ENCODE peak calls at places on chromosomes 4 and X, in four cellular contexts. Q is K562, G is A549, H is HepG2. R is an unnamed sample.
A peak's percentile ranks its signal among the peaks of the same experiment; 100 is the strongest.

GRCh38 chr4:73617256-73617655 is 3.0 kb downstream of the RASSF6 start:
- DNase-seq in Q (no peak), G (no peak), H (no peak), R (no peak)

GRCh38 chrX:82945332-82945731 is 562.8 kb upstream of the POU3F4 start:
- DNase-seq in Q (no peak), G (no peak), H (no peak), R (no peak)

GRCh38 chrX:39414290-39414847 is 613.1 kb downstream of the MID1IP1 start:
- DNase-seq in Q (no peak), G (no peak), H (peak; percentile 5), R (no peak)

GRCh38 chr4:40829586-40829985 is 79.8 kb downstream of the NSUN7 start:
- DNase-seq in Q (no peak), G (no peak), H (no peak), R (no peak)

GRCh38 chr4:11669156-11669555 is 240.5 kb upstream of the HS3ST1 start:
- DNase-seq in Q (no peak), G (no peak), H (no peak), R (no peak)

GRCh38 chr4:82799006-82799881 is 648 bp upstream of the SCD5 start:
- DNase-seq in Q (no peak), G (no peak), H (no peak), R (no peak)

GRCh38 chr4:90030953-90031352 is 96.2 kb upstream of the CCSER1 start:
- DNase-seq in Q (no peak), G (no peak), H (no peak), R (no peak)

GRCh38 chrX:66110112-66110511 is 53.9 kb upstream of the HEPH start:
- DNase-seq in Q (peak; percentile 41), G (peak; percentile 4), H (no peak), R (no peak)

GRCh38 chr4:121428721-121429120 is 47.9 kb upstream of the QRFPR start:
- DNase-seq in Q (no peak), G (no peak), H (no peak), R (no peak)

GRCh38 chrX:8413279-8413678 is 51.4 kb upstream of the VCX3B start:
- DNase-seq in Q (no peak), G (no peak), H (no peak), R (no peak)

GRCh38 chrX:136879001-136879667 is 1.4 kb downstream of the RBMX start:
- DNase-seq in Q (no peak), G (no peak), H (no peak), R (no peak)

GRCh38 chr4:151887816-151888180 is 127.0 kb upstream of the GATB start:
- DNase-seq in Q (no peak), G (no peak), H (no peak), R (peak; percentile 25)

GRCh38 chrX:153490217-153490616 is 4.6 kb upstream of the BGN start:
- DNase-seq in Q (no peak), G (no peak), H (no peak), R (no peak)

DNA sequence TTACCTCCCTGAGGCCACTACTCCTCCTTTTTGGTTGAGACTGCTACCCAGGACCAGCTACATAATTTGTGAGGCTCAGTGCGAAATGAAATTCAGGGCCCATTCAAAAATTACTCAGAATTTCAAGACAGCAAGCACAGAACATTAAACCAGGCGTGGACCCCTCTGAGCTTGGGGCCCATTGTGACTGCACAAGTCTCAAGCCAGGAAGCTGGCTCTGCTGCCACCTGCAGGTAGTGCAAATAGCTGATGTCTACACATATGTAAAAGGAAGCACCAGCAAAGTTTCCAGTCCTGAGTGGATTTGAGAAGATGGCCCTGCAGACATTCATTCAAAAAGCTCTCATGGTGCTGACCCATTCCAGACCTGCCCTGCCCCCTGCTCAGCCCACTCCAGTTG is 213.4 kb upstream of the LNX1 start:
- DNase-seq in Q (peak; percentile 32), G (no peak), H (peak; percentile 27), R (peak; percentile 12)
- TF ChIP-seq CHD4 in Q (no peak), G (no peak), H (no peak), R (no peak)

GRCh38 chrX:141467442-141467841 is 117.1 kb downstream of the SPANXA1 start:
- DNase-seq in Q (no peak), G (no peak), H (no peak), R (no peak)
- TF ChIP-seq CHD4 in Q (no peak), G (no peak), H (no peak), R (no peak)

DNA sequence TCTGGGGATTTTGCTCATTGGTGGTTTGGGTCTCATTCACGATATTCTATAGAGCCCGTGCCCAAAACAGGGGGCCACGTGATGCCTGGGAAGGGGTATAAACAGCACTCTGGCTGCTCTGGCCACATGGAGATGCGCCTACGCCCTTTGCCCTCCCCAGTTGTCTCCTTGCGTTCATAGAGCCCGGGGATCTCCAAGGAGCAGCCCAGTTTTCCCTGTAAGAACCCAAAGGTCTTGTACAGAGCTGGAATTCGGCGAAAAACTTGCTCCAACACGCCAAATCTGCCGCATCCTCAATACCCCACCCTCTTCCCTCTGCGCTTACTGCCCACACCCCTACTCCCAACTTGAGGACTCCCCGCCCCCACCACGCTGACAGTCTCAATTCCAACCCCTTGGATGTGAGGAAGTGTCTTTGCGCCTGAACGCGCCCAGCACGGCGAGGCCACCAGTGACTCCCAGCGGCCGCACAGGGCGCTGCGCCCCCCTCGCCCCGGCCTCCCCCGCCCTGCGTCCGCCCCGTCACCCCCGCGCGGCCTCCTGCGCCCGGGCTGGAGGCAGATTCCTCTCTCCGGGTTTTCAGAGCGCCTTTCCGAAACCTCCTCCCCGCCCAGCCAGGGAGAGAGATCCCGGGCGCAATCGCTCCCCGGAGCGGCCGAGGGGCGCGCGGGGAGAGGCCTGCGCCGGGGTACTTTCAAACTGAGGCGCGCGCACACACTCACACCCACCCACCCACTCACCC is at the start of gene NHS:
- DNase-seq in Q (peak; percentile 31), G (peak; percentile 68), H (no peak), R (no peak)
- TF ChIP-seq CHD4 in Q (no peak), G (no peak), H (no peak), R (no peak)

DNA sequence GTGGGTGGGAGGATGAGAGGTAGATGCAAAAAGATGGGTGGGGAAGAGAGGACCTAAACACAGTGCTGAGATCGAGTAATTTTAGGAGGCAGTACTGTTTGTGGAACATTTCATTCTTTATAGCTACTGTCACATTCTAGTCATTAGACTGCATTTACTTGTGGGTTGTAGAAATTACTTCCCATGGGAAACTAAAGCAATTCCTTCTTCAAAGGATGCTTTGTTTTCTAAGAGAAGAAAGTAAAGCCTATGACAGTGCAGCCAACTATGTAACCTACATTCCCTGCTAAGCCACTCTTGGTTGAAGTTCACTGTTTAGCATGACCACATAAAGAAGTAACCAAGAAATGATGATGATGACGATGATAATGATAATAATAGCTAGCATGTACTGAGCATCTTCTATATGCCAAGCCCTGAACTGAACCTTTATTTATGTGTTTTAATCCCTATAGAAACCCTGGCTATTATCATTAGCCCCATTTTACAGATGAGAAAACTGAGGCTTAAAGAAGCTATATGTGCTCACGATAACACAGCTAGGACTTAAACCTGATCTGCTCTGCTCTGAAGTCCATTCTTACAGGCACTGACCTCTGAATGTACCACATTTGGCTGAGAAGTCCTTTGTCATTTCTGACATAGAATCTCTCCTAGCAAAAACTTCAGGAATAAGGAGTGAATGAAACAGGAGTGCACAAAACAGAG is 114.5 kb upstream of the KIT start:
- DNase-seq in Q (no peak), G (no peak), H (no peak), R (no peak)
- TF ChIP-seq CHD4 in Q (peak; percentile 75), G (no peak), H (no peak), R (no peak)